ENCODE peak calls at places on chromosomes 3 and 15, in ten cellular contexts. N is spleen, A is GM12891, D is GM23338, O is GM12878, U is K562, K is GM12892, C is transverse colon, E is HepG2, L is Panc1. I is an unnamed sample.

GRCh38 chr3:113097821-113098516 is 107.2 kb downstream of the GTPBP8 start:
- DNase-seq in N (no peak), A (no peak), D (no peak), O (no peak), U (no peak), K (no peak), C (no peak), E (peak; percentile 56), L (no peak), I (no peak)

GRCh38 chr15:74957301-74958035 is 896 bp upstream of the RPP25 start:
- DNase-seq in N (peak; percentile 80), A (no peak), D (peak; percentile 60), O (no peak), U (no peak), K (no peak), C (peak; percentile 67), E (no peak), L (no peak), I (no peak)

GRCh38 chr15:69090197-69090948 is 70.1 kb upstream of the GLCE start:
- DNase-seq in N (no peak), A (no peak), D (peak; percentile 94), O (no peak), U (no peak), K (no peak), C (no peak), E (no peak), L (no peak), I (no peak)

GRCh38 chr3:77320514-77320913 is 280.6 kb downstream of the ROBO2 start:
- DNase-seq in N (no peak), A (no peak), D (peak; percentile 80), O (no peak), U (peak; percentile 4), K (no peak), C (no peak), E (peak; percentile 25), L (no peak), I (no peak)

GRCh38 chr3:170463011-170463410 is 44.3 kb downstream of the CLDN11 start:
- DNase-seq in N (no peak), A (no peak), D (no peak), O (no peak), U (no peak), K (no peak), C (no peak), E (no peak), L (no peak), I (no peak)

GRCh38 chr15:74206801-74207281 is 4.3 kb upstream of the STRA6 start:
- DNase-seq in N (no peak), A (no peak), D (no peak), O (no peak), U (no peak), K (no peak), C (no peak), E (no peak), L (no peak), I (no peak)

GRCh38 chr3:127680790-127681189 is 8.0 kb downstream of the ABTB1 start:
- DNase-seq in N (peak; percentile 75), A (no peak), D (no peak), O (no peak), U (no peak), K (no peak), C (no peak), E (no peak), L (no peak), I (no peak)

GRCh38 chr3:136490646-136491405 is 240.7 kb downstream of the PCCB start:
- DNase-seq in N (no peak), A (no peak), D (no peak), O (no peak), U (no peak), K (no peak), C (no peak), E (no peak), L (no peak), I (no peak)

GRCh38 chr3:119018690-119019463 is 15.8 kb downstream of the IGSF11 start:
- DNase-seq in N (no peak), A (no peak), D (no peak), O (no peak), U (no peak), K (no peak), C (no peak), E (no peak), L (no peak), I (no peak)

GRCh38 chr15:68298882-68299381 is 21.4 kb downstream of the FEM1B start:
- DNase-seq in N (peak; percentile 66), A (no peak), D (no peak), O (peak; percentile 77), U (no peak), K (no peak), C (no peak), E (no peak), L (no peak), I (no peak)

GRCh38 chr3:186259612-186260383 is 102.2 kb downstream of the DGKG start:
- DNase-seq in N (peak; percentile 93), A (peak; percentile 59), D (peak; percentile 96), O (no peak), U (peak; percentile 77), K (peak; percentile 63), C (peak; percentile 77), E (peak; percentile 57), L (no peak), I (peak; percentile 74)

GRCh38 chr3:4935347-4935746 is 43.9 kb upstream of the BHLHE40 start:
- DNase-seq in N (no peak), A (no peak), D (no peak), O (no peak), U (no peak), K (no peak), C (no peak), E (no peak), L (no peak), I (no peak)

GRCh38 chr3:159668461-159668860 is 320.2 kb upstream of the IL12A start:
- DNase-seq in N (no peak), A (no peak), D (no peak), O (no peak), U (no peak), K (no peak), C (no peak), E (no peak), L (no peak), I (no peak)

GRCh38 chr3:124885466-124886167 is 1.5 kb downstream of the ITGB5 start:
- DNase-seq in N (no peak), A (no peak), D (peak; percentile 62), O (no peak), U (no peak), K (no peak), C (no peak), E (no peak), L (no peak), I (no peak)

GRCh38 chr15:36811903-36812302 is 232.5 kb downstream of the CDIN1 start:
- DNase-seq in N (no peak), A (no peak), D (no peak), O (no peak), U (no peak), K (no peak), C (no peak), E (no peak), L (no peak), I (no peak)

GRCh38 chr15:36808401-36809160 is 229.2 kb downstream of the CDIN1 start:
- DNase-seq in N (no peak), A (no peak), D (no peak), O (no peak), U (no peak), K (no peak), C (no peak), E (peak; percentile 3), L (no peak), I (no peak)

GRCh38 chr15:36809380-36809779 is 230.0 kb downstream of the CDIN1 start:
- DNase-seq in N (no peak), A (no peak), D (no peak), O (no peak), U (no peak), K (no peak), C (no peak), E (no peak), L (no peak), I (no peak)

GRCh38 chr15:36814085-36814484 is 234.7 kb downstream of the CDIN1 start:
- DNase-seq in N (no peak), A (no peak), D (no peak), O (no peak), U (no peak), K (no peak), C (no peak), E (peak; percentile 57), L (no peak), I (no peak)

DNA sequence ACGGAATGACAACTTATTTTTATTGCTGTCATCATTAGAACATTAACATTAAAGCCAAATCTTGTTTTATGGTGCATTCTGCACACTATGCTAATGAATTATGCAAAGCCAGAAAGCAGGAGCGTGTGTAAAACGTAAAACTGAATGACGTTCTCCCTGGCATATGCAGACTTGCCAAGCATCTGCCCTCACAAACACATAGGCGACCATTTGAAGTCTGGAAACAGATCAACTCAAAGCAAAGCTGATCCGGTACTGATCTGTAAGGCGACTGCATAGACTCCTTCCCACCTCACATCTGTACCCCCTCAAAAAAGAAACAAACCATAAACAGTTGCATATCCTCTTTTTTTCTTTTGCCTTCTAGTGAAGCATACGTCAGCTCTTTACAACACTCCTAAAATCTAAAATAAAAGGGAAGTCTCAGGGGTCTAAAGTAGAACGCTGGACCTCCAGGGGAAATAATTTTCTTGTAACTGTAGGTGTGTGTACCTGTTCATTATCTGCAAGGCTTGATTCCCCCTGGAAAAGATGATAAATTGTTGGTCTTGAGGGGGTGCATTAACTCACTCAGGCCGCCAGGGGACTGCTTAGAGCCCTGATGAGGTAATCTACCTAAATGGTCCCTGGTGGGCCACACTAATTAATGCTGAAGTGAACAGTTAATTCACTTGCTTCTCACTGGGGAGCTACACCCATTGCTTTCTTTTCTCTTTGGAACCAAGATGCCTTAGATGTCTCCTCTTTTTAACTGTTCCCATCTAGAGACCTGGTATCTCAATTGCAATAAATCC is 231.4 kb downstream of the CDIN1 start:
- DNase-seq in N (no peak), A (no peak), D (peak; percentile 73), O (no peak), U (peak; percentile 31), K (no peak), C (no peak), E (no peak), L (peak; percentile 8), I (no peak)
- TF ChIP-seq POLR2AphosphoS5 in N (no peak), A (no peak), D (no peak), O (no peak), U (no peak), K (no peak), C (no peak), E (no peak), L (no peak), I (no peak)

GRCh38 chr3:142976621-142977398 is 13.3 kb upstream of the PAQR9 start:
- DNase-seq in N (peak; percentile 87), A (no peak), D (peak; percentile 32), O (no peak), U (peak; percentile 78), K (no peak), C (peak; percentile 26), E (peak; percentile 76), L (peak; percentile 89), I (peak; percentile 71)
- TF ChIP-seq POLR2AphosphoS5 in N (peak; percentile 82), A (no peak), D (no peak), O (no peak), U (peak; percentile 94), K (no peak), C (no peak), E (no peak), L (peak; percentile 61), I (no peak)

GRCh38 chr3:53044371-53045106 is 1.3 kb downstream of the SFMBT1 start:
- DNase-seq in N (no peak), A (no peak), D (peak; percentile 63), O (no peak), U (no peak), K (no peak), C (peak; percentile 41), E (no peak), L (peak; percentile 41), I (peak; percentile 29)
- TF ChIP-seq POLR2AphosphoS5 in N (no peak), A (no peak), D (no peak), O (no peak), U (no peak), K (no peak), C (no peak), E (no peak), L (no peak), I (no peak)

GRCh38 chr3:39191773-39192172 is 622 bp downstream of the XIRP1 start:
- DNase-seq in N (no peak), A (no peak), D (no peak), O (no peak), U (no peak), K (no peak), C (no peak), E (no peak), L (no peak), I (no peak)
- TF ChIP-seq POLR2AphosphoS5 in N (no peak), A (no peak), D (no peak), O (no peak), U (no peak), K (no peak), C (no peak), E (no peak), L (no peak), I (no peak)